ENCODE peak calls at places on chromosomes 16 and 17, in five cellular contexts. U is activated T-cell treated with anti-CD3 and anti-CD28 coated beads, Interleukin-2, amount 50 U/mL, for 72 hours; J is activated CD4-positive, alpha-beta T cell treated with anti-CD3 and anti-CD28 coated beads for 24 hours; I is neural crest cell; G is cardiac septum. R is an unnamed sample.
A peak's percentile ranks its signal among the peaks of the same experiment; 100 is the strongest.

GRCh38 chr16:50496990-50497389 is 51.2 kb upstream of the NKD1 start:
- DNase-seq in J (no peak), G (no peak), U (no peak), I (no peak), R (no peak)

GRCh38 chr17:27559996-27560481 is 70.9 kb upstream of the LGALS9 start:
- DNase-seq in I (no peak), U (no peak), J (no peak), G (no peak), R (no peak)

GRCh38 chr16:53445534-53445933 is 11.3 kb downstream of the RBL2 start:
- DNase-seq in U (no peak), G (no peak), J (no peak), I (no peak), R (no peak)

GRCh38 chr17:80591788-80592187 is 47.1 kb downstream of the RPTOR start:
- DNase-seq in J (no peak), I (no peak), G (no peak), U (no peak), R (no peak)

GRCh38 chr17:6496636-6497441 is 52.6 kb downstream of the PIMREG start:
- DNase-seq in G (peak; percentile 75), J (no peak), I (no peak), U (no peak), R (no peak)

GRCh38 chr17:52128721-52129120 is 29.8 kb downstream of the CA10 start:
- DNase-seq in I (no peak), U (no peak), J (no peak), G (no peak), R (no peak)

GRCh38 chr17:41024702-41025101 is 2.3 kb downstream of the KRTAP1-5 start:
- DNase-seq in U (no peak), J (no peak), I (no peak), G (no peak), R (no peak)

GRCh38 chr16:27240948-27241531 is 27.5 kb downstream of the NSMCE1 start:
- DNase-seq in G (no peak), U (no peak), J (no peak), I (no peak), R (no peak)

GRCh38 chr16:1097800-1098199 is 1.8 kb upstream of the C1QTNF8 start:
- DNase-seq in J (no peak), U (no peak), G (peak; percentile 90), I (no peak), R (no peak)

GRCh38 chr17:40598928-40599627 is 33.8 kb upstream of the CCR7 start:
- DNase-seq in G (no peak), U (peak; percentile 81), J (peak; percentile 59), I (no peak), R (peak; percentile 59)

GRCh38 chr16:46918400-46918799 is 34.2 kb downstream of the GPT2 start:
- DNase-seq in J (no peak), I (no peak), G (no peak), U (no peak), R (no peak)

GRCh38 chr17:5500247-5500803 is 14.0 kb downstream of the MIS12 start:
- DNase-seq in U (no peak), I (no peak), J (no peak), G (no peak), R (peak; percentile 52)

GRCh38 chr17:6910987-6911603 is 79.6 kb upstream of the TEKT1 start:
- DNase-seq in J (no peak), G (no peak), I (no peak), U (no peak), R (peak; percentile 48)

GRCh38 chr16:50338371-50339231 is 30.2 kb downstream of the BRD7 start:
- DNase-seq in U (peak; percentile 57), G (no peak), I (no peak), J (no peak), R (no peak)

GRCh38 chr16:12323007-12323699 is 346.6 kb downstream of the SNX29 start:
- DNase-seq in J (no peak), I (no peak), U (peak; percentile 69), G (no peak), R (peak; percentile 43)

GRCh38 chr17:57678393-57678792 is 66.7 kb downstream of the CCDC182 start:
- DNase-seq in G (peak; percentile 71), U (no peak), I (no peak), J (no peak), R (peak; percentile 8)

GRCh38 chr16:17211797-17212196 is 259.0 kb downstream of the XYLT1 start:
- DNase-seq in U (peak; percentile 25), G (peak; percentile 24), I (no peak), J (no peak), R (peak; percentile 23)

GRCh38 chr16:56709686-56710040 is 20.3 kb upstream of the NUP93 start:
- DNase-seq in I (no peak), G (no peak), J (no peak), U (no peak), R (no peak)

GRCh38 chr17:70053241-70054234 is 21.5 kb upstream of the KCNJ16 start:
- DNase-seq in G (no peak), U (no peak), I (no peak), J (no peak), R (no peak)

GRCh38 chr17:82177761-82178498 is 34.7 kb downstream of the CCDC57 start:
- DNase-seq in I (no peak), U (no peak), G (no peak), J (no peak), R (no peak)

GRCh38 chr17:68892658-68893057 is 62.5 kb downstream of the ABCA8 start:
- DNase-seq in U (no peak), G (no peak), I (no peak), J (no peak), R (no peak)

R was measured in GM13977.